ENCODE peak calls at places on chromosomes 6 and 20, in seven cellular contexts. P is PC-3, H is lower lobe of right lung, U is IMR-90, W is psoas muscle, X is small intestine, D is prostate gland. T is an unnamed sample.

GRCh38 chr6:26537846-26538571 is at the start of gene HMGN4:
- DNase-seq in P (peak; percentile 89), H (peak; percentile 88), X (peak; percentile 86), U (peak; percentile 90), D (peak; percentile 79), W (peak; percentile 91), T (peak; percentile 87)

GRCh38 chr20:34525709-34526416 is 9.6 kb downstream of the DYNLRB1 start:
- DNase-seq in U (peak; percentile 100), W (peak; percentile 92), X (peak; percentile 96), D (peak; percentile 96), H (peak; percentile 77), P (peak; percentile 100), T (peak; percentile 87)

GRCh38 chr20:22232473-22232872 is 351.9 kb downstream of the FOXA2 start:
- DNase-seq in X (no peak), P (no peak), W (no peak), H (no peak), U (no peak), D (no peak), T (no peak)

GRCh38 chr6:54681987-54682386 is 164.6 kb upstream of the FAM83B start:
- DNase-seq in D (no peak), H (no peak), X (no peak), U (peak; percentile 84), P (peak; percentile 76), W (no peak), T (no peak)

GRCh38 chr6:11043552-11043960 is 549 bp downstream of the ELOVL2 start:
- DNase-seq in H (no peak), P (no peak), U (no peak), X (no peak), D (no peak), W (no peak), T (no peak)

GRCh38 chr6:3229566-3230274 is 2.3 kb upstream of the TUBB2B start:
- DNase-seq in U (no peak), H (no peak), P (no peak), W (peak; percentile 57), D (no peak), X (no peak), T (no peak)

GRCh38 chr20:57680934-57681914 is 28.6 kb downstream of the PMEPA1 start:
- DNase-seq in U (no peak), D (no peak), P (no peak), H (no peak), W (no peak), X (no peak), T (no peak)

GRCh38 chr6:3139090-3139903 is 18.0 kb downstream of the TUBB2A start:
- DNase-seq in P (peak; percentile 77), W (peak; percentile 81), U (peak; percentile 91), X (peak; percentile 95), D (peak; percentile 85), H (peak; percentile 61), T (peak; percentile 85)

GRCh38 chr20:18506744-18507143 is 996 bp upstream of the SEC23B start:
- DNase-seq in W (no peak), U (no peak), H (no peak), D (no peak), X (no peak), P (no peak), T (peak; percentile 18)

GRCh38 chr6:113591896-113592827 is 265.0 kb upstream of the MARCKS start:
- DNase-seq in U (peak; percentile 31), D (peak; percentile 66), W (no peak), X (peak; percentile 93), H (no peak), P (no peak), T (peak; percentile 79)

GRCh38 chr20:61353261-61353995 is 101.4 kb downstream of the CDH4 start:
- DNase-seq in X (no peak), W (no peak), H (no peak), D (no peak), P (no peak), U (peak; percentile 37), T (no peak)

GRCh38 chr6:119511024-119511423 is 161.5 kb upstream of the MAN1A1 start:
- DNase-seq in W (no peak), P (no peak), H (no peak), X (no peak), D (no peak), U (no peak), T (no peak)

GRCh38 chr20:48384147-48384818 is 443.5 kb downstream of the PREX1 start:
- DNase-seq in D (no peak), U (no peak), W (no peak), H (no peak), X (no peak), P (no peak), T (peak; percentile 52)

GRCh38 chr6:86856937-86857563 is 80.3 kb upstream of the HTR1E start:
- DNase-seq in P (peak; percentile 58), H (no peak), X (peak; percentile 34), D (peak; percentile 37), W (no peak), U (peak; percentile 28), T (peak; percentile 30)

GRCh38 chr6:158249437-158249836 is 62.8 kb upstream of the TULP4 start:
- DNase-seq in W (no peak), U (no peak), P (no peak), X (peak; percentile 38), H (no peak), D (no peak), T (no peak)

DNA sequence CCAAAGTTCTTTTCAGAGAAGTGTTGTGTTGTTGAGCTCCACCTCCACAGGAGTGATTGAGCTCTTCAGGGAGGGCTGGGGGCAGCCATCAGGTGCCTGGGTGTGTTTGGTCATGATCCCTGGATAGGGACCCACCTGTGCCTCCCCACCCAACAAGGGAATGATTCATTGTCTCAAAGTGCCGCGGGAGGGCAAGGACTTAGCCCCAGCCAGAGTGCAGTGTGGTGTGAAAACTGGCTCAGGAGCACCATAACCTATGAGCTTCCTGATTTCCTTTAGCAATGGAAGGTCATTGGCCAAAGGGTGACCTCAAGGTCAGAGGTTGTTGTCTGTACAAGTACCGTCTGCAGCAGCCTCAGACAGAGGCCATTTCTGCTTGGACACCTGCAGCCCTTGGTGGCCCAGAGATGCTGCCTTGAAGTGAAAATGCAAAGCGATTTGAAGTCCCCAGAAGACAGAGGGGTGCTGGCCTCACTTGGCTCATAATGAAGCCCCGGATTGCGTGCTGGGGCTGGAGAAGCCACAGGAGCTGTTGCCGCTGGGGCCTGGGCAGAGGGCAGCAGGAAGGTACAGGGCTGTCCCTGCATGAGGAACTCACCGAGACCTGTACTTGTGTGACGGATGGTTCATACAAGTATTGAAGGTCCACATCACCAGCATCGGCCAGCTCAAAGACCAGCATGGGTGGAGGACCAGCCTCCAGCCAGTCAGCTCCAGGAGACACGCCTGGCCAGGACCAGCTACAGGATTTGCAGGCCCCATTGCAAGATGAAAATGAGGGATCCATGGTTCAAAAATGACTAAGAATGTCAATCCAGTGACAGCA is 100.6 kb upstream of the DUSP22 start:
- DNase-seq in W (no peak), U (no peak), P (no peak), H (peak; percentile 26), X (no peak), D (no peak), T (no peak)
- H3K4me1 ChIP-seq in W (peaks cover 5% of the 10 kb centered on the region), U (no peaks in the 10 kb centered on the region), P (no peaks in the 10 kb centered on the region), H (peaks cover 40% of the 10 kb centered on the region), X (peaks cover 5% of the 10 kb centered on the region), D (no peaks in the 10 kb centered on the region), T (no peaks in the 10 kb centered on the region)

DNA sequence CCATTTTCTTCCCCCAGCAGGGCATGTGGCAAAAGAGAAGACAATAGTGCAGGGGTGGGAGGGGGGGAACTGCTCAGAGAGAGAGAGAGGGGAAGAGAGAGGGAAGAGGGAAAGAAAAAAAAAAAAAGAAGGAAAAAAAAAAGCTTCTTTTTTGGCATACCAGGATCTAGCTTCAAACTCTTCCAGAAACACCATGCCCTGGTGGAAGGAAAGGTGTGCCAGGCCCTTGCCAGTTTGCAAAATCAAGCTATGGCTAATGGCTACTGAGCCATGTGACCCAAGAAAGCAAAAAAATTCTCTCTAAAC is 326 bp downstream of the ZMYND8 start:
- DNase-seq in P (no peak), X (no peak), W (no peak), U (no peak), D (no peak), H (no peak), T (no peak)
- H3K4me1 ChIP-seq in P (peaks cover 99% of the 10 kb centered on the region), X (peaks cover 62% of the 10 kb centered on the region), W (peaks cover 93% of the 10 kb centered on the region), U (peaks cover 75% of the 10 kb centered on the region), D (peaks cover 71% of the 10 kb centered on the region), H (peaks cover 100% of the 10 kb centered on the region), T (peaks cover 51% of the 10 kb centered on the region)

GRCh38 chr6:89662659-89663223 is 24.2 kb upstream of the LYRM2 start:
- DNase-seq in H (no peak), D (no peak), X (peak; percentile 45), U (no peak), P (no peak), W (no peak), T (peak; percentile 71)

GRCh38 chr6:89669002-89669401 is 30.5 kb upstream of the LYRM2 start:
- DNase-seq in X (no peak), W (no peak), P (no peak), H (no peak), U (peak; percentile 44), D (no peak), T (no peak)

GRCh38 chr6:89670935-89671565 is 32.5 kb upstream of the LYRM2 start:
- DNase-seq in D (no peak), H (no peak), X (no peak), W (no peak), U (no peak), P (no peak), T (no peak)

GRCh38 chr6:89667872-89668556 is 29.5 kb upstream of the LYRM2 start:
- DNase-seq in U (no peak), P (no peak), H (no peak), X (no peak), W (no peak), D (no peak), T (no peak)
- H3K4me1 ChIP-seq in U (peaks cover 2% of the 10 kb centered on the region), P (no peaks in the 10 kb centered on the region), H (no peaks in the 10 kb centered on the region), X (no peaks in the 10 kb centered on the region), W (peaks cover 14% of the 10 kb centered on the region), D (no peaks in the 10 kb centered on the region), T (no peaks in the 10 kb centered on the region)

GRCh38 chr6:99951016-99951805 is 42.8 kb downstream of the MCHR2 start:
- DNase-seq in P (no peak), D (no peak), W (no peak), H (no peak), X (no peak), U (no peak), T (no peak)
- H3K4me1 ChIP-seq in P (no peaks in the 10 kb centered on the region), D (no peaks in the 10 kb centered on the region), W (no peaks in the 10 kb centered on the region), H (no peaks in the 10 kb centered on the region), X (no peaks in the 10 kb centered on the region), U (no peaks in the 10 kb centered on the region), T (no peaks in the 10 kb centered on the region)

T was measured in colonic mucosa.